ENCODE peak calls at places on chromosomes 5 and 9, in eight cellular contexts. C is HepG2, T is Panc1, U is K562, I is GM23338, Q is HCT116, F is GM12878, A is upper lobe of left lung. L is an unnamed sample.
A peak's percentile ranks its signal among the peaks of the same experiment; 100 is the strongest.

GRCh38 chr5:160097981-160098380 is 21.3 kb downstream of the PWWP2A start:
- ATAC-seq in C (no peak), T (no peak), U (no peak), I (no peak), Q (no peak), F (no peak), A (peak; percentile 54), L (peak; percentile 41)

GRCh38 chr5:63008195-63008594 is 429.6 kb downstream of the LRRC70 start:
- ATAC-seq in C (no peak), T (no peak), U (no peak), I (no peak), Q (no peak), F (no peak), A (peak; percentile 39), L (no peak)

GRCh38 chr5:159453209-159453608 is 122.9 kb upstream of the IL12B start:
- ATAC-seq in C (no peak), T (no peak), U (no peak), I (no peak), Q (no peak), F (peak; percentile 61), A (no peak), L (no peak)

GRCh38 chr5:55897905-55898304 is 46.7 kb downstream of the IL31RA start:
- ATAC-seq in C (peak; percentile 90), T (no peak), U (no peak), I (no peak), Q (no peak), F (peak; percentile 22), A (peak; percentile 95), L (peak; percentile 83)

GRCh38 chr5:68456756-68457217 is 241.2 kb downstream of the PIK3R1 start:
- ATAC-seq in C (peak; percentile 38), T (no peak), U (peak; percentile 91), I (no peak), Q (no peak), F (peak; percentile 38), A (peak; percentile 61), L (peak; percentile 43)

GRCh38 chr5:69105996-69106906 is 12.4 kb downstream of the SLC30A5 start:
- ATAC-seq in C (no peak), T (peak; percentile 30), U (peak; percentile 79), I (no peak), Q (no peak), F (peak; percentile 97), A (peak; percentile 56), L (no peak)

GRCh38 chr9:95816716-95817115 is 58.8 kb upstream of the ERCC6L2 start:
- ATAC-seq in C (no peak), T (no peak), U (no peak), I (no peak), Q (no peak), F (no peak), A (no peak), L (no peak)

GRCh38 chr5:113132579-113132978 is 156.0 kb downstream of the DCP2 start:
- ATAC-seq in C (no peak), T (no peak), U (no peak), I (no peak), Q (no peak), F (no peak), A (peak; percentile 12), L (peak; percentile 39)

GRCh38 chr5:101206534-101206933 is 303.5 kb upstream of the ST8SIA4 start:
- ATAC-seq in C (no peak), T (no peak), U (no peak), I (no peak), Q (no peak), F (no peak), A (no peak), L (no peak)

GRCh38 chr9:131609116-131609830 is 64.0 kb downstream of the PRRT1B start:
- ATAC-seq in C (no peak), T (peak; percentile 66), U (no peak), I (peak; percentile 16), Q (peak; percentile 10), F (no peak), A (peak; percentile 56), L (peak; percentile 38)

GRCh38 chr5:59732806-59733205 is 160.7 kb downstream of the PDE4D start:
- ATAC-seq in C (no peak), T (no peak), U (no peak), I (no peak), Q (no peak), F (no peak), A (no peak), L (no peak)

GRCh38 chr9:134181648-134182034 is 17.3 kb upstream of the RNU6ATAC start:
- ATAC-seq in C (no peak), T (no peak), U (no peak), I (no peak), Q (no peak), F (peak; percentile 43), A (no peak), L (no peak)

GRCh38 chr5:143757116-143757515 is 54.8 kb upstream of the HMHB1 start:
- ATAC-seq in C (no peak), T (no peak), U (no peak), I (no peak), Q (no peak), F (no peak), A (no peak), L (no peak)

GRCh38 chr9:2722715-2723114 is 5.4 kb downstream of the KCNV2 start:
- ATAC-seq in C (no peak), T (no peak), U (peak; percentile 29), I (no peak), Q (no peak), F (peak; percentile 36), A (no peak), L (no peak)

GRCh38 chr9:99748690-99749089 is 73.0 kb upstream of the NR4A3 start:
- ATAC-seq in C (no peak), T (no peak), U (no peak), I (no peak), Q (no peak), F (no peak), A (no peak), L (no peak)

GRCh38 chr9:114378883-114379282 is 8.9 kb downstream of the AKNA start:
- ATAC-seq in C (peak; percentile 51), T (no peak), U (no peak), I (no peak), Q (no peak), F (no peak), A (no peak), L (no peak)

GRCh38 chr9:131125288-131126058 is at the start of gene NUP214:
- ATAC-seq in C (peak; percentile 96), T (peak; percentile 100), U (peak; percentile 98), I (peak; percentile 99), Q (peak; percentile 99), F (peak; percentile 100), A (peak; percentile 100), L (peak; percentile 100)

GRCh38 chr5:154284433-154284832 is 93.9 kb downstream of the GALNT10 start:
- ATAC-seq in C (no peak), T (no peak), U (no peak), I (no peak), Q (no peak), F (peak; percentile 97), A (no peak), L (no peak)

GRCh38 chr9:114852050-114852594 is 46.3 kb upstream of the TNFSF15 start:
- ATAC-seq in C (no peak), T (no peak), U (no peak), I (no peak), Q (no peak), F (no peak), A (peak; percentile 63), L (peak; percentile 46)

DNA sequence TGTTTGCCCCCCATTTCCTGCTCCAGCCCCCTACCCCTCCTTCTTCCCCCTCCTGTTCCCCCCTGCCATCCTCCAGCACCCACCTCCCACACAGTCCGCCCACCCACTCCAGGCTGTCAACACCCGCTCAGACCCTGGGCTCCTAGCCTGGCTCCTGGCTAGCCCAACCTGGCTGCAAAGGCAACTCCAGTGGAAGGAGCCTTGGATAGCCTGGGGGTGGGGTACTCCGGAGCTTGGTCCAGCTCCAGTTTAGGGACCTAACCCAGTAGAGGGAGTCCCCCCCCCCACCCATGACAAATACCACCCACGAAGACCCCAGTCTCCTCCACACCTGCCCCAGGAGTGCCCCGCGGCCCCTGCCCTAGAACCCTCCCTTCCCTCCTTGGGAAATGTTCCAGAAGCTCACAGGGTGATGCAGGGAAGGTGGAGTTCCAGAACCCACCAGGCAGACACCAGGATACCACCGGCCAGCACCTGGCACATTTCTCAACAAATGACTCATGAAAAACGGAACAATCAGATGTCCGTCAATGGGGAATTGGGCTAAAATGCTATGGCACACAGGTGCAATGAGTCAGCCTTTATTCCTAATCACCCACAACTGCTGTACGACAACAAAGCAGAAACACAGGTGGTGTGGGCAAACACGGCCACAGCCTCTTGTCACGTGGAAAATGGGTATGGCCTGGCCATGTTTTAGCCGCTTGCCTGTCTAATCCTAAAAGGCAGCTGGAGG is 901 bp upstream of the SLC12A7 start:
- ATAC-seq in C (no peak), T (peak; percentile 0), U (no peak), I (no peak), Q (peak; percentile 9), F (no peak), A (no peak), L (no peak)
- TF ChIP-seq POLR2AphosphoS5 in C (no peak), T (no peak), U (no peak), I (no peak), Q (no peak), F (no peak), A (no peak), L (no peak)

GRCh38 chr9:125637264-125637663 is 69.7 kb downstream of the MAPKAP1 start:
- ATAC-seq in C (no peak), T (no peak), U (no peak), I (no peak), Q (no peak), F (no peak), A (no peak), L (no peak)
- TF ChIP-seq CTCF in C (no peak), T (no peak), U (no peak), I (no peak), Q (no peak), F (no peak), A (no peak), L (no peak)

DNA sequence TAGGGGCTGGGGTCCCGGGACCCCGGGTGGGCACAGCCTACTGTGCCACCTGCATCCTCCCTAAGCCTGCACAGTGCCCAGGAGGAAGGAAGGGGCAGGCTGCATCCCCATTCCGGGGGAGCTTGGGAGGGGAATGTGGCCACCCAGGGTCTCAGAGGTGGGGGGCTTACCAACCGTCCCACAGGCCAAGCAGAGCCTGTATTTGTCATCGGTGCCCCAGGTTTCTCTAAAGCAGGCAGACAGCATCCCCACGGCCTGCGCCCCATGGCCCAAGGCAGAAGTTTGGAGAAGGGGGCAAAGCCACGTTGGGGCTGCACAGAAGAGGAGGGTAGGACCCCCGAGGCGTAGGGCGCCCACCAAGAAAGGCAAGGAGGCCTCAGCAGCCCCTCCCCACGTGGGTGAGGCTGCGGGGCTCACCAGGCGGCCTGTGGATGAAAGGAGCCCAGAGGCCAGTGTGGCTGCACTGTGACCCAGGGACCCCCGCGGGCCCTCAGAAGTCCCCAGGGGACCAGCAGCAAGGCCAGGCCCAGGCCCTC is 494 bp upstream of the GPSM1 start:
- ATAC-seq in C (no peak), T (peak; percentile 18), U (peak; percentile 10), I (peak; percentile 12), Q (no peak), F (no peak), A (no peak), L (peak; percentile 7)
- H3K4me3 ChIP-seq in C (no peak overlapping the region), T (peak overlapping the region; percentile 37), U (peak overlapping the region; percentile 52), I (peak overlapping the region; percentile 43), Q (peak overlapping the region; percentile 46), F (no peak overlapping the region), A (peak overlapping the region; percentile 64), L (peak overlapping the region; percentile 86)

DNA sequence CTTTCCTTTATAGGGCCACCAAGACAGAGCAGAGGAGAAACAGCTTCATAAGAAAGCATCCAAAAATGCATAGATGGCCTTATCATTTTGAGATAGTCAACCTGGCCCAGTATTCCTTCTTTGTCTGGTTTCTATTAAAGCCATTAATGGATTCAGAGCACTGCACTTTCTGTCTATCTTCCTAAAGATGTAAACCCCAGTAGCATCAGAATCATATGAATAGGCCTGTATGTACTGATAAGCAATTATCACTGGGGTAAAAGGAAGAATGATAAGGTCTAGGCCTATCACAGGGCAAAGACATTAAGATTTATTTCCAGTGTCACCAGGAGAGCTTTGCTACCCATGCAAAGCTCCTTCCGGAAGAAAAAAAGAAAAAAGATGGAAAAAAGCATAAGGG is 432.5 kb upstream of the C9orf72 start:
- ATAC-seq in C (no peak), T (no peak), U (no peak), I (no peak), Q (no peak), F (no peak), A (no peak), L (no peak)
- TF ChIP-seq POLR2AphosphoS5 in C (no peak), T (no peak), U (no peak), I (no peak), Q (no peak), F (no peak), A (no peak), L (no peak)

L was measured in gastroesophageal sphincter.